ENCODE peak calls at places on chromosome 13, in six cellular contexts. Y is GM12865; W is B cell; X is left lung; Q is CD8-positive, alpha-beta T cell; K is PC-9. O is an unnamed sample.

GRCh38 chr13:31274345-31274870 is 74.6 kb downstream of the B3GLCT start:
- DNase-seq in Y (no peak), K (no peak), W (no peak), Q (no peak), X (no peak), O (no peak)

GRCh38 chr13:31588923-31589322 is 150.4 kb upstream of the RXFP2 start:
- DNase-seq in W (no peak), X (no peak), Q (no peak), Y (no peak), K (no peak), O (no peak)

GRCh38 chr13:31476266-31476665 is 263.1 kb upstream of the RXFP2 start:
- DNase-seq in K (no peak), X (no peak), Y (no peak), Q (no peak), W (no peak), O (no peak)

GRCh38 chr13:51177188-51177587 is 45.0 kb upstream of the FAM124A start:
- DNase-seq in Y (no peak), Q (no peak), W (no peak), X (no peak), K (no peak), O (no peak)

GRCh38 chr13:112626124-112626523 is 38.2 kb upstream of the TUBGCP3 start:
- DNase-seq in X (no peak), Y (no peak), Q (no peak), W (peak), K (no peak), O (no peak)

GRCh38 chr13:40613192-40613818 is 53.1 kb downstream of the FOXO1 start:
- DNase-seq in K (no peak), W (peak), Q (peak), Y (peak), X (no peak), O (peak)

GRCh38 chr13:71677114-71677513 is 189.9 kb downstream of the DACH1 start:
- DNase-seq in Q (no peak), K (no peak), W (no peak), Y (no peak), X (no peak), O (no peak)

GRCh38 chr13:100088648-100089601 is at the start of gene PCCA:
- DNase-seq in W (peak), Y (peak), Q (peak), K (peak), X (peak), O (peak)

GRCh38 chr13:32121316-32121715 is 89.7 kb downstream of the FRY start:
- DNase-seq in W (no peak), K (no peak), X (no peak), Y (no peak), Q (no peak), O (no peak)

GRCh38 chr13:20713751-20714150 is 10.3 kb downstream of the IL17D start:
- DNase-seq in Q (no peak), W (no peak), Y (no peak), K (no peak), X (no peak), O (no peak)

GRCh38 chr13:109684084-109684835 is 102.1 kb downstream of the IRS2 start:
- DNase-seq in Y (no peak), X (no peak), K (peak), Q (no peak), W (no peak), O (no peak)

GRCh38 chr13:92941167-92941566 is 285.4 kb upstream of the GPC6 start:
- DNase-seq in Y (no peak), Q (no peak), W (no peak), K (no peak), X (no peak), O (no peak)

GRCh38 chr13:73060251-73061160 is 1.7 kb downstream of the KLF5 start:
- DNase-seq in Q (no peak), X (peak), K (peak), W (no peak), Y (peak), O (no peak)

GRCh38 chr13:61765940-61766666 is 350.5 kb upstream of the PCDH20 start:
- DNase-seq in X (no peak), Q (no peak), W (no peak), K (no peak), Y (no peak), O (no peak)

GRCh38 chr13:100454876-100455275 is 133.7 kb downstream of the GGACT start:
- DNase-seq in Y (no peak), X (no peak), W (no peak), Q (no peak), K (peak), O (no peak)

GRCh38 chr13:110197471-110197870 is 109.5 kb downstream of the COL4A1 start:
- DNase-seq in Y (no peak), Q (no peak), X (no peak), K (no peak), W (no peak), O (no peak)

GRCh38 chr13:23868521-23868920 is 20.7 kb downstream of the MIPEP start:
- DNase-seq in Y (no peak), K (peak), W (no peak), Q (no peak), X (no peak), O (no peak)

GRCh38 chr13:21998279-21998678 is 327.4 kb downstream of the FGF9 start:
- DNase-seq in K (no peak), X (no peak), Y (no peak), W (no peak), Q (no peak), O (no peak)

GRCh38 chr13:27076411-27076810 is 95.2 kb downstream of the USP12 start:
- DNase-seq in K (no peak), Y (no peak), W (no peak), Q (no peak), X (no peak), O (no peak)

GRCh38 chr13:48680756-48681392 is 27.1 kb downstream of the CYSLTR2 start:
- DNase-seq in Q (no peak), K (no peak), X (no peak), Y (no peak), W (no peak), O (no peak)

GRCh38 chr13:48678316-48678715 is 24.6 kb downstream of the CYSLTR2 start:
- DNase-seq in W (no peak), K (no peak), Q (no peak), Y (no peak), X (no peak), O (no peak)

GRCh38 chr13:48679941-48680630 is 26.4 kb downstream of the CYSLTR2 start:
- DNase-seq in W (no peak), K (no peak), Q (no peak), X (no peak), Y (no peak), O (no peak)

DNA sequence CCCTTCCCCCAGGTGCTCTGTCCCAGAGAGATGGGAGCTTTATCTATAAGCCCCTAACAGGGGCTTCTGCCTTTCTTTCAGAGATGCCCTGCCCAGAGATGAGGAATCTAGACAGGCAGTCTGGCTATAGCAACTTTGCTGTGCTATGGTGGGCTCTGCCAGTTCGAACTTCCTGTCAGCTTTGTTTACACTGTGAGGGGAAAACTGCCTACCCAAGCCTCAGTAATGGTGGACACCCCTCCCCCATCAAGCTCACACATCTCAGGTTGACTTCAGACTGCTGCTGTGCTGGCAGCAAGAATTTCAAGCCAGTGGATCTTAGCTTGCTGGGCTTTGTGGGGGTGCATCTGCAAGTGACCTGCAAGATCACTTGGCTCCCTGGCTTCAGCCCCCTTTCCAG is 21.5 kb downstream of the CYSLTR2 start:
- DNase-seq in W (no peak), Y (no peak), K (no peak), Q (no peak), X (no peak), O (no peak)
- TF ChIP-seq CTCF in W (no peak), Y (no peak), K (no peak), Q (no peak), X (no peak), O (no peak)

GRCh38 chr13:114143806-114144605 is 11.6 kb upstream of the RASA3 start:
- DNase-seq in Y (peak), W (peak), Q (peak), K (no peak), X (no peak), O (peak)
- TF ChIP-seq CTCF in Y (peak), W (peak), Q (peak), K (peak), X (no peak), O (peak)

GRCh38 chr13:48874165-48874564 is 101.5 kb upstream of the FNDC3A start:
- DNase-seq in W (no peak), K (no peak), Y (no peak), Q (no peak), X (no peak), O (no peak)

GRCh38 chr13:48876289-48876688 is 99.4 kb upstream of the FNDC3A start:
- DNase-seq in K (no peak), W (no peak), X (no peak), Q (no peak), Y (no peak), O (no peak)

GRCh38 chr13:48873081-48873480 is 102.6 kb upstream of the FNDC3A start:
- DNase-seq in Q (no peak), X (no peak), Y (no peak), W (no peak), K (no peak), O (no peak)

GRCh38 chr13:48875071-48875470 is 100.6 kb upstream of the FNDC3A start:
- DNase-seq in Q (no peak), Y (no peak), X (no peak), K (no peak), W (no peak), O (no peak)

GRCh38 chr13:48873598-48873997 is 102.1 kb upstream of the FNDC3A start:
- DNase-seq in X (no peak), Y (no peak), Q (no peak), K (no peak), W (no peak), O (no peak)
- TF ChIP-seq CTCF in X (no peak), Y (no peak), Q (no peak), K (peak), W (no peak), O (no peak)

GRCh38 chr13:89857502-89857901 is 1490.0 kb upstream of the MIR17HG start:
- DNase-seq in Y (no peak), Q (no peak), K (no peak), W (no peak), X (no peak), O (no peak)

GRCh38 chr13:89862011-89862690 is 1485.3 kb upstream of the MIR17HG start:
- DNase-seq in W (no peak), Q (no peak), K (no peak), X (no peak), Y (no peak), O (no peak)

GRCh38 chr13:89852570-89852969 is 1494.9 kb upstream of the MIR17HG start:
- DNase-seq in K (no peak), Q (no peak), W (no peak), Y (peak), X (no peak), O (no peak)

GRCh38 chr13:89856512-89856911 is 1491.0 kb upstream of the MIR17HG start:
- DNase-seq in W (no peak), Y (no peak), Q (no peak), K (no peak), X (no peak), O (no peak)
- TF ChIP-seq CTCF in W (no peak), Y (no peak), Q (no peak), K (no peak), X (no peak), O (no peak)